ENCODE peak calls at places on chromosomes 2 and 18, in seven cellular contexts. Q is naive thymus-derived CD8-positive, alpha-beta T cell; W is H54; M is GM03348; C is epithelial cell of esophagus; A is ACHN; V is stimulated activated CD4-positive, alpha-beta T cell treated with anti-CD3 and anti-CD28 coated beads, TNF-alpha, amount 100 ng/mL, for 48 hours. N is an unnamed sample.
A peak's percentile ranks its signal among the peaks of the same experiment; 100 is the strongest.

GRCh38 chr2:241062342-241063092 is 39.6 kb downstream of the MTERF4 start:
- DNase-seq in W (no peak), V (no peak), C (peak; percentile 78), A (no peak), M (no peak), Q (no peak), N (no peak)

GRCh38 chr2:61763605-61764034 is 90.2 kb downstream of the FAM161A start:
- DNase-seq in M (peak; percentile 83), W (peak; percentile 59), C (peak; percentile 89), Q (no peak), V (no peak), A (peak; percentile 95), N (peak; percentile 24)

GRCh38 chr2:20698916-20699613 is 32.1 kb downstream of the GDF7 start:
- DNase-seq in Q (no peak), C (no peak), M (no peak), A (no peak), V (no peak), W (no peak), N (no peak)

GRCh38 chr2:235358981-235359471 is 134.8 kb upstream of the AGAP1 start:
- DNase-seq in A (peak; percentile 49), M (no peak), Q (no peak), V (no peak), W (peak; percentile 35), C (peak; percentile 36), N (no peak)

GRCh38 chr2:47321411-47322031 is 81.4 kb upstream of the MSH2 start:
- DNase-seq in W (no peak), C (no peak), Q (no peak), V (no peak), M (no peak), A (no peak), N (no peak)

GRCh38 chr2:69844560-69844959 is 15.1 kb downstream of the GMCL1 start:
- DNase-seq in V (no peak), W (no peak), Q (no peak), C (no peak), A (no peak), M (no peak), N (no peak)

GRCh38 chr2:216936954-216937357 is 77.1 kb upstream of the TNP1 start:
- DNase-seq in C (peak; percentile 20), A (no peak), V (no peak), M (peak; percentile 42), Q (no peak), W (no peak), N (no peak)

GRCh38 chr18:62420151-62420512 is 95.0 kb downstream of the TNFRSF11A start:
- DNase-seq in V (no peak), M (no peak), A (peak; percentile 74), Q (no peak), C (peak; percentile 54), W (no peak), N (peak; percentile 47)

GRCh38 chr18:24051256-24051947 is 36.8 kb downstream of the TTC39C start:
- DNase-seq in C (peak; percentile 18), Q (no peak), W (no peak), V (no peak), M (no peak), A (no peak), N (no peak)

GRCh38 chr2:88597168-88597567 is 30.1 kb downstream of the EIF2AK3 start:
- DNase-seq in V (no peak), M (no peak), Q (no peak), C (no peak), A (no peak), W (no peak), N (no peak)

GRCh38 chr2:98545591-98545990 is 62.7 kb downstream of the COA5 start:
- DNase-seq in W (no peak), C (no peak), V (no peak), Q (no peak), A (no peak), M (no peak), N (no peak)

GRCh38 chr2:113103958-113104627 is 23.3 kb upstream of the IL1RN start:
- DNase-seq in M (peak; percentile 8), Q (no peak), C (peak; percentile 67), V (peak; percentile 29), W (no peak), A (no peak), N (no peak)

GRCh38 chr2:38997784-38998183 is 108.1 kb downstream of the ARHGEF33 start:
- DNase-seq in M (peak; percentile 73), A (no peak), V (no peak), W (peak; percentile 26), Q (no peak), C (peak; percentile 89), N (no peak)

GRCh38 chr2:169683054-169683424 is 11.2 kb downstream of the CFAP210 start:
- DNase-seq in A (no peak), W (no peak), V (no peak), Q (no peak), C (peak; percentile 75), M (no peak), N (no peak)

GRCh38 chr18:41753826-41754225 is 201.2 kb upstream of the PIK3C3 start:
- DNase-seq in Q (no peak), C (peak; percentile 49), V (no peak), M (no peak), A (no peak), W (no peak), N (no peak)

GRCh38 chr2:111157071-111157661 is 36.5 kb downstream of the BCL2L11 start:
- DNase-seq in A (no peak), C (no peak), M (no peak), W (no peak), V (no peak), Q (no peak), N (no peak)

GRCh38 chr2:233142355-233142897 is 82.3 kb downstream of the INPP5D start:
- DNase-seq in Q (no peak), W (no peak), V (no peak), C (no peak), M (no peak), A (no peak), N (no peak)

GRCh38 chr2:219001577-219002394 is 8.6 kb upstream of the CRYBA2 start:
- DNase-seq in M (no peak), W (no peak), A (no peak), V (no peak), Q (no peak), C (peak; percentile 83), N (no peak)

GRCh38 chr2:235467586-235467985 is 26.3 kb upstream of the AGAP1 start:
- DNase-seq in C (peak; percentile 82), Q (no peak), V (no peak), W (no peak), M (no peak), A (no peak), N (no peak)

GRCh38 chr2:47653909-47654789 is 128.8 kb upstream of the MSH6 start:
- DNase-seq in W (no peak), C (peak; percentile 54), M (no peak), Q (no peak), A (no peak), V (no peak), N (no peak)

GRCh38 chr2:128745946-128746345 is 427.3 kb upstream of the HS6ST1 start:
- DNase-seq in A (no peak), Q (no peak), W (no peak), C (peak; percentile 31), V (no peak), M (no peak), N (no peak)

GRCh38 chr2:239261796-239262475 is 138.9 kb downstream of the HDAC4 start:
- DNase-seq in A (no peak), W (no peak), Q (no peak), V (no peak), M (no peak), C (no peak), N (no peak)

GRCh38 chr2:31083204-31083993 is 54.8 kb downstream of the GALNT14 start:
- DNase-seq in C (no peak), W (no peak), M (no peak), Q (no peak), V (no peak), A (peak; percentile 94), N (no peak)

GRCh38 chr2:58903427-58903826 is 662.3 kb upstream of the FANCL start:
- DNase-seq in A (no peak), V (no peak), W (no peak), C (no peak), M (no peak), Q (no peak), N (no peak)

GRCh38 chr18:29003194-29003593 is 826.3 kb upstream of the CDH2 start:
- DNase-seq in A (no peak), C (peak; percentile 29), M (no peak), W (no peak), V (no peak), Q (no peak), N (no peak)

GRCh38 chr2:160921401-160921964 is 238.7 kb upstream of the TANK start:
- DNase-seq in W (no peak), M (no peak), V (no peak), A (no peak), C (no peak), Q (no peak), N (no peak)

GRCh38 chr2:230908595-230909191 is 16.3 kb downstream of the GPR55 start:
- DNase-seq in M (peak; percentile 72), C (peak; percentile 89), V (peak; percentile 80), W (peak; percentile 81), A (peak; percentile 83), Q (no peak), N (peak; percentile 82)

GRCh38 chr2:195038158-195038557 is 618.9 kb upstream of the SLC39A10 start:
- DNase-seq in C (no peak), W (no peak), Q (no peak), V (no peak), M (no peak), A (no peak), N (no peak)

GRCh38 chr2:101987832-101988231 is 3.9 kb upstream of the IL1R2 start:
- DNase-seq in C (no peak), V (no peak), W (no peak), M (no peak), Q (no peak), A (no peak), N (no peak)

GRCh38 chr2:28408764-28409599 is 16.3 kb downstream of the FOSL2 start:
- DNase-seq in W (peak; percentile 71), Q (peak; percentile 50), C (peak; percentile 79), M (no peak), A (peak; percentile 92), V (peak; percentile 58), N (no peak)

GRCh38 chr2:150586858-150587257 is 99.4 kb upstream of the RND3 start:
- DNase-seq in M (peak; percentile 61), A (no peak), V (no peak), C (peak; percentile 74), Q (no peak), W (no peak), N (no peak)

N was measured in HL-60.